ENCODE peak calls at places on chromosomes 13 and 19, in five cellular contexts. V is cardiac muscle cell, C is breast epithelium, P is choroid plexus epithelial cell, W is neural crest cell. Y is an unnamed sample.

GRCh38 chr19:2494447-2495129 is 18.7 kb downstream of the GADD45B start:
- DNase-seq in V (peak), C (peak), P (peak), W (no peak), Y (peak)

GRCh38 chr19:50152578-50152977 is 10.5 kb downstream of the IZUMO2 start:
- DNase-seq in P (no peak), V (no peak), C (no peak), W (no peak), Y (no peak)

GRCh38 chr19:32651729-32652140 is 23.2 kb downstream of the ANKRD27 start:
- DNase-seq in P (peak), W (peak), V (peak), C (no peak), Y (no peak)

GRCh38 chr19:30344446-30345425 is 27.4 kb upstream of the ZNF536 start:
- DNase-seq in V (no peak), W (no peak), P (no peak), C (no peak), Y (no peak)

GRCh38 chr19:19458110-19458816 is 52.8 kb downstream of the GATAD2A start:
- DNase-seq in P (peak), C (no peak), V (no peak), W (no peak), Y (no peak)

GRCh38 chr13:43579321-43579720 is 207.5 kb downstream of the ENOX1 start:
- DNase-seq in V (no peak), P (no peak), C (no peak), W (no peak), Y (no peak)

GRCh38 chr13:113445791-113446487 is 7.3 kb downstream of the ADPRHL1 start:
- DNase-seq in P (peak), C (no peak), V (no peak), W (no peak), Y (no peak)

GRCh38 chr13:75621147-75621546 is 15.0 kb upstream of the LMO7 start:
- DNase-seq in P (peak), C (no peak), W (no peak), V (peak), Y (no peak)

GRCh38 chr13:113343692-113343968 is 20.3 kb downstream of the GRTP1 start:
- DNase-seq in W (no peak), P (no peak), V (no peak), C (no peak), Y (no peak)

GRCh38 chr13:24622481-24622880 is 57.7 kb upstream of the ATP12A start:
- DNase-seq in V (no peak), P (no peak), W (no peak), C (no peak), Y (no peak)

GRCh38 chr13:70568571-70568970 is 460.3 kb upstream of the KLHL1 start:
- DNase-seq in P (peak), C (no peak), V (peak), W (peak), Y (no peak)

GRCh38 chr13:101455863-101456262 is 3.4 kb downstream of the ITGBL1 start:
- DNase-seq in V (peak), W (no peak), P (peak), C (no peak), Y (no peak)

GRCh38 chr13:41456768-41457588 is at the start of gene RGCC:
- DNase-seq in P (peak), V (peak), C (peak), W (peak), Y (peak)

GRCh38 chr19:10431254-10431942 is 11.1 kb downstream of the PDE4A start:
- DNase-seq in W (no peak), P (no peak), C (no peak), V (peak), Y (peak)

GRCh38 chr19:53254451-53255341 is at the start of gene ZNF677:
- DNase-seq in W (peak), P (peak), V (peak), C (peak), Y (peak)

GRCh38 chr19:17076539-17076919 is 952 bp downstream of the MYO9B start:
- DNase-seq in C (no peak), P (no peak), W (peak), V (no peak), Y (no peak)

GRCh38 chr19:45484273-45484945 is 12.4 kb downstream of the RTN2 start:
- DNase-seq in C (no peak), P (peak), V (peak), W (no peak), Y (no peak)

GRCh38 chr19:12785431-12786011 is 5.8 kb upstream of the JUNB start:
- DNase-seq in C (no peak), V (no peak), W (no peak), P (no peak), Y (no peak)

GRCh38 chr19:38653028-38653571 is 5.7 kb downstream of the ACTN4 start:
- DNase-seq in C (no peak), V (peak), P (peak), W (no peak), Y (no peak)

GRCh38 chr13:24075137-24075975 is 85.2 kb upstream of the SPATA13 start:
- DNase-seq in W (no peak), V (no peak), C (no peak), P (no peak), Y (no peak)

GRCh38 chr13:97194473-97194872 is 27.7 kb upstream of the MBNL2 start:
- DNase-seq in V (peak), P (peak), C (no peak), W (no peak), Y (no peak)

GRCh38 chr13:111168116-111168515 is 53.0 kb downstream of the ARHGEF7 start:
- DNase-seq in W (no peak), C (no peak), V (no peak), P (no peak), Y (no peak)

GRCh38 chr19:14141041-14141440 is 4.7 kb upstream of the ASF1B start:
- DNase-seq in W (no peak), P (no peak), C (no peak), V (no peak), Y (no peak)

GRCh38 chr19:44512326-44513298 is 12.3 kb upstream of the ZNF180 start:
- DNase-seq in C (no peak), V (peak), W (peak), P (peak), Y (no peak)

GRCh38 chr13:20828540-20829364 is 55.0 kb upstream of the EEF1AKMT1 start:
- DNase-seq in V (peak), W (peak), P (peak), C (no peak), Y (no peak)

GRCh38 chr19:44723952-44724319 is 24.6 kb upstream of the BCL3 start:
- DNase-seq in P (peak), W (peak), C (peak), V (peak), Y (peak)

DNA sequence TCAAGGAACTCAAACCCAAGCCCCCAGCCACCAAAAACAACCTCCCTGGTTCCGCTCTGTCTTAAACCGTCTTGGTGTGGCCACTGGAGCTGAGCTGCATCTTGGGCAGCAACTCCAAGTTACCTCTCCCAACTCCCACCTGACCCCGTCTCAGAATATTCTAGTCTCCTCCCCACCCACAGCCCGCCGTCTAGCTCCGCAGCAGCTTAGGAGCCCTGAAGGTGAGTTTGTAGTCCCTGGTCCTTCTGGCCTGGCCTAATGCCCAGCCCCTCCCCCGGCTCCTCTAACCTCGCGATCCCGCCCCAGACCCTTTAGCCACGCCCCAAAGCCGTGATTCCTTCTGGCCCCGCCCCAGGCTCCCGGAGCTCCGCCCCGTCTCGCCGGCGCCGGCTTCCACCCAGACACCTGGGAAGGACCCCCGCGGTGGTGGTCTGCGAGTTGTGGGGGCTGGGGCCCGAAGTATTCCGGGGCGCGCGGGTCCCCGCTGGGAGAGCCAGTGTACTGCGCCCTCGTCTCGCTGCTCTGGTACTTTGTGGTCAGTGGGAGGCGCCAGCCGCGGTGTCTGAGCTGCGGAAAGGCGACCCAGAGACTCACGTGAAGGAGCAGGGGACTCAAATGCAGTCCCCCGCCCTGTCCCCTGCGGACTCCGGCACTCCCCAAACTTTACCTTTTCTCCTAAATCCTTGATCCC is 2.5 kb upstream of the LHB start:
- DNase-seq in V (peak), C (peak), P (peak), W (peak), Y (peak)
- TF ChIP-seq CTCF in V (no peak), C (no peak), P (no peak), W (peak), Y (no peak)

GRCh38 chr13:51585696-51586095 is 1.4 kb downstream of the WDFY2 start:
- DNase-seq in C (no peak), W (no peak), P (peak), V (peak), Y (no peak)

GRCh38 chr13:51583469-51583874 is 790 bp upstream of the WDFY2 start:
- DNase-seq in V (no peak), C (no peak), W (no peak), P (no peak), Y (no peak)

GRCh38 chr13:51584731-51585191 is 499 bp downstream of the WDFY2 start:
- DNase-seq in P (peak), C (peak), V (peak), W (peak), Y (peak)

GRCh38 chr13:51585234-51585672 is 991 bp downstream of the WDFY2 start:
- DNase-seq in C (no peak), V (peak), W (no peak), P (peak), Y (no peak)

GRCh38 chr13:51583875-51584730 is at the start of gene WDFY2:
- DNase-seq in P (peak), C (peak), V (peak), W (peak), Y (peak)
- TF ChIP-seq CTCF in P (peak), C (peak), V (no peak), W (peak), Y (no peak)

GRCh38 chr19:42311612-42312160 is 1.4 kb upstream of the TMEM145 start:
- DNase-seq in C (no peak), W (no peak), V (no peak), P (no peak), Y (no peak)
- TF ChIP-seq CTCF in C (no peak), W (no peak), V (no peak), P (peak), Y (no peak)

GRCh38 chr13:31611214-31611613 is 128.1 kb upstream of the RXFP2 start:
- DNase-seq in C (no peak), V (no peak), W (no peak), P (no peak), Y (no peak)

GRCh38 chr13:31614073-31614472 is 125.3 kb upstream of the RXFP2 start:
- DNase-seq in V (no peak), P (no peak), C (no peak), W (no peak), Y (no peak)

GRCh38 chr13:31605076-31605858 is 134.1 kb upstream of the RXFP2 start:
- DNase-seq in V (no peak), W (no peak), C (no peak), P (no peak), Y (no peak)

GRCh38 chr13:31614704-31615103 is 124.6 kb upstream of the RXFP2 start:
- DNase-seq in W (no peak), P (no peak), C (no peak), V (no peak), Y (no peak)

GRCh38 chr13:31610270-31610998 is 128.9 kb upstream of the RXFP2 start:
- DNase-seq in W (no peak), C (no peak), P (no peak), V (no peak), Y (no peak)
- TF ChIP-seq CTCF in W (no peak), C (no peak), P (no peak), V (no peak), Y (no peak)

GRCh38 chr19:40542197-40542859 is 34.3 kb upstream of the SHKBP1 start:
- DNase-seq in V (peak), W (no peak), P (peak), C (no peak), Y (peak)
- TF ChIP-seq CTCF in V (no peak), W (no peak), P (peak), C (no peak), Y (no peak)

GRCh38 chr19:35754365-35755139 is 2.3 kb downstream of the HSPB6 start:
- DNase-seq in P (peak), V (no peak), C (no peak), W (no peak), Y (no peak)

GRCh38 chr19:35755160-35755549 is 1.7 kb downstream of the HSPB6 start:
- DNase-seq in C (no peak), P (no peak), V (no peak), W (no peak), Y (no peak)

GRCh38 chr19:35751839-35752745 is 3.7 kb downstream of the LIN37 start:
- DNase-seq in W (no peak), C (no peak), P (no peak), V (no peak), Y (no peak)

GRCh38 chr19:35753634-35754364 is 3.0 kb downstream of the HSPB6 start:
- DNase-seq in V (no peak), C (no peak), W (no peak), P (no peak), Y (no peak)

DNA sequence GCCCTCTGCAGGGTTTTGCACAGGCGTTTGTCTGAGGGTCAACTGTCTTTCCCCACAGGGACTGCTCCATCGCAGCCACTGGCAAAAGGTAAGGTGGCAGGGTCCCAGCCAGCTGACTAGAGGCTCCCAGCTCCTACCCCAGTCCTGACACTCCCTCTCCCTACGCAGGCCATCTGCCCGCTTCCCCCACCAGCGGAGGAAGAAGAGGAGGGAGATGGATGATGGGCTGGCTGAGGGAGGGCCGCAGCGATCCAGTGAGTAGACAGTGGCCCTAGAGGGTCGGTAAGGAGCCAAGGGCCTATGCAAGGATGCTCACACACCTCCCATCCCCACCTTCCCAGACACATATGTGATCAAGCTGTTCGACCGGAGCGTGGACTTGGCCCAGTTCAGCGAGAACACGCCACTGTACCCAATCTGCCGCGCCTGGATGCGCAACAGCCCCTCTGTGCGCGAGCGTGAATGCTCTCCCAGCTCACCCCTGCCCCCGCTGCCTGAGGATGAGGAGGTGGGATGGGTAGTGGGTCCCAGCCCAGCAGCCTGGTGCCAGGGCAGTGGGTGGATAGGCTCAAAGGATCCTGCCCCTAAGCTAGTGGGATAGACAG is 4.0 kb downstream of the HSPB6 start:
- DNase-seq in V (no peak), P (no peak), W (no peak), C (no peak), Y (no peak)
- TF ChIP-seq CTCF in V (no peak), P (no peak), W (no peak), C (no peak), Y (no peak)

DNA sequence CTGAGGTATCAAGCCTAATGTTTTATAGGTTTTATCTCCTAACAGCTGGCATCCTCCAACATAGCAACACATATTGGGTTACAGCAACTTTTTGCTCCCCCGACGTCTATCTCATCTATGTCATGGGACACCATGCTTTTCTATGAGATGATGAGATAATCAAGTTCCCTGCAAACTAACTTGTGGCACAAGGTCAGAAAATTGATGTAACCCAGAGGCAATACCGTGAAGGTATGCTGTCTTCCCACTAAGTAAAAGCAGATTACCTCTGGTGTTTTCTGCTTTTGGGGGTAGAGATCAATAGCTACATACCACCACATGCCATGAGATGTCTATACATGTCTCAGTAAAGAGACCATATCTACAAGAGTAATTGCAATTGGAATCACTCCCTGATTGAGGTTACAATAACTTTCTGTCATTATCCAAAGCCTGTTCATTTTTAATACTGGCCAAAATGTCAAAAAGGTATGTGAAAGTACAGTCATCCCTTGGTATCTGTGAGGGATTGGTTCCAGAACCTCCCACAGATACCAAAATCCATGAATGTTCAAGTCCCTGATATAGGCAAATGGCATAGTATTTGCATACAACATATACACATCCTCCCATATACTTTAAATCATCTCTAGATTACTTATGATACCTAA is 131.3 kb downstream of the CYSLTR2 start:
- DNase-seq in W (no peak), C (no peak), V (no peak), P (peak), Y (no peak)
- TF ChIP-seq CTCF in W (no peak), C (no peak), V (no peak), P (no peak), Y (no peak)

GRCh38 chr13:37049810-37050209 is 9.7 kb downstream of the SUPT20H start:
- DNase-seq in V (no peak), C (no peak), W (no peak), P (no peak), Y (no peak)
- TF ChIP-seq CTCF in V (peak), C (no peak), W (peak), P (peak), Y (no peak)

GRCh38 chr19:788821-789472 is 8.3 kb upstream of the PTBP1 start:
- DNase-seq in C (no peak), W (no peak), P (no peak), V (no peak), Y (no peak)
- TF ChIP-seq CTCF in C (no peak), W (no peak), P (no peak), V (no peak), Y (no peak)

GRCh38 chr13:29540799-29541198 is 54.7 kb downstream of the SLC7A1 start:
- DNase-seq in W (no peak), V (no peak), P (no peak), C (no peak), Y (no peak)

GRCh38 chr13:29546662-29547061 is 48.8 kb downstream of the SLC7A1 start:
- DNase-seq in V (no peak), W (no peak), C (no peak), P (no peak), Y (no peak)

GRCh38 chr13:29545988-29546387 is 49.5 kb downstream of the SLC7A1 start:
- DNase-seq in C (no peak), P (no peak), V (no peak), W (no peak), Y (no peak)

GRCh38 chr13:29541400-29541799 is 54.1 kb downstream of the SLC7A1 start:
- DNase-seq in V (no peak), C (no peak), P (no peak), W (no peak), Y (no peak)

GRCh38 chr13:29543230-29544215 is 52.0 kb downstream of the SLC7A1 start:
- DNase-seq in W (no peak), V (peak), P (peak), C (no peak), Y (no peak)
- TF ChIP-seq CTCF in W (no peak), V (no peak), P (peak), C (no peak), Y (no peak)